ENCODE peak calls at places on chromosome 4, in seven cellular contexts. One of them, this sample, is unnamed.

GRCh38 chr4:165112258-165113156 is at the start of gene TMEM192:
- DNase-seq in stimulated activated CD4-positive, alpha-beta T cell treated with anti-CD3 and anti-CD28 coated beads, TNF-alpha, amount 100 ng/mL, for 1 hour: peak
- DNase-seq in right cardiac atrium: peak
- DNase-seq in COLO829: peak
- DNase-seq in COR-L47: peak
- DNase-seq in NCI-H82: peak
- DNase-seq in AG04450: peak
- DNase-seq in this sample: peak

GRCh38 chr4:41678086-41678485 is 70.4 kb downstream of the PHOX2B start:
- DNase-seq in AG04450: no peak
- DNase-seq in right cardiac atrium: no peak
- DNase-seq in COLO829: no peak
- DNase-seq in stimulated activated CD4-positive, alpha-beta T cell treated with anti-CD3 and anti-CD28 coated beads, TNF-alpha, amount 100 ng/mL, for 1 hour: no peak
- DNase-seq in COR-L47: no peak
- DNase-seq in NCI-H82: no peak
- DNase-seq in this sample: no peak

GRCh38 chr4:113008726-113009125 is 40.7 kb upstream of the ANK2 start:
- DNase-seq in stimulated activated CD4-positive, alpha-beta T cell treated with anti-CD3 and anti-CD28 coated beads, TNF-alpha, amount 100 ng/mL, for 1 hour: no peak
- DNase-seq in COR-L47: no peak
- DNase-seq in AG04450: no peak
- DNase-seq in COLO829: no peak
- DNase-seq in right cardiac atrium: no peak
- DNase-seq in NCI-H82: no peak
- DNase-seq in this sample: no peak

GRCh38 chr4:90071289-90072235 is 55.6 kb upstream of the CCSER1 start:
- DNase-seq in NCI-H82: no peak
- DNase-seq in stimulated activated CD4-positive, alpha-beta T cell treated with anti-CD3 and anti-CD28 coated beads, TNF-alpha, amount 100 ng/mL, for 1 hour: no peak
- DNase-seq in COLO829: no peak
- DNase-seq in right cardiac atrium: no peak
- DNase-seq in AG04450: no peak
- DNase-seq in COR-L47: no peak
- DNase-seq in this sample: no peak

GRCh38 chr4:71752383-71753042 is 31.4 kb downstream of the GC start:
- DNase-seq in right cardiac atrium: no peak
- DNase-seq in AG04450: no peak
- DNase-seq in COLO829: no peak
- DNase-seq in COR-L47: no peak
- DNase-seq in stimulated activated CD4-positive, alpha-beta T cell treated with anti-CD3 and anti-CD28 coated beads, TNF-alpha, amount 100 ng/mL, for 1 hour: no peak
- DNase-seq in NCI-H82: no peak
- DNase-seq in this sample: no peak

GRCh38 chr4:24003476-24003875 is 113.6 kb upstream of the PPARGC1A start:
- DNase-seq in COLO829: no peak
- DNase-seq in AG04450: no peak
- DNase-seq in right cardiac atrium: no peak
- DNase-seq in COR-L47: no peak
- DNase-seq in stimulated activated CD4-positive, alpha-beta T cell treated with anti-CD3 and anti-CD28 coated beads, TNF-alpha, amount 100 ng/mL, for 1 hour: no peak
- DNase-seq in NCI-H82: no peak
- DNase-seq in this sample: no peak

GRCh38 chr4:100189820-100190642 is at the start of gene DDIT4L:
- DNase-seq in AG04450: no peak
- DNase-seq in right cardiac atrium: peak
- DNase-seq in stimulated activated CD4-positive, alpha-beta T cell treated with anti-CD3 and anti-CD28 coated beads, TNF-alpha, amount 100 ng/mL, for 1 hour: no peak
- DNase-seq in COR-L47: no peak
- DNase-seq in COLO829: no peak
- DNase-seq in NCI-H82: peak
- DNase-seq in this sample: no peak

GRCh38 chr4:111675746-111676145 is 469.5 kb upstream of the FAM241A start:
- DNase-seq in COLO829: no peak
- DNase-seq in right cardiac atrium: no peak
- DNase-seq in NCI-H82: no peak
- DNase-seq in AG04450: no peak
- DNase-seq in COR-L47: no peak
- DNase-seq in stimulated activated CD4-positive, alpha-beta T cell treated with anti-CD3 and anti-CD28 coated beads, TNF-alpha, amount 100 ng/mL, for 1 hour: no peak
- DNase-seq in this sample: no peak

GRCh38 chr4:52841707-52842456 is 20.2 kb upstream of the RASL11B start:
- DNase-seq in COR-L47: no peak
- DNase-seq in COLO829: peak
- DNase-seq in stimulated activated CD4-positive, alpha-beta T cell treated with anti-CD3 and anti-CD28 coated beads, TNF-alpha, amount 100 ng/mL, for 1 hour: no peak
- DNase-seq in AG04450: no peak
- DNase-seq in right cardiac atrium: peak
- DNase-seq in NCI-H82: no peak
- DNase-seq in this sample: no peak

GRCh38 chr4:63492515-63492914 is 916.7 kb downstream of the TECRL start:
- DNase-seq in NCI-H82: no peak
- DNase-seq in COLO829: no peak
- DNase-seq in COR-L47: no peak
- DNase-seq in stimulated activated CD4-positive, alpha-beta T cell treated with anti-CD3 and anti-CD28 coated beads, TNF-alpha, amount 100 ng/mL, for 1 hour: no peak
- DNase-seq in right cardiac atrium: no peak
- DNase-seq in AG04450: no peak
- DNase-seq in this sample: no peak

GRCh38 chr4:118076958-118077766 is 42.9 kb downstream of the NDST3 start:
- DNase-seq in right cardiac atrium: peak
- DNase-seq in NCI-H82: peak
- DNase-seq in AG04450: no peak
- DNase-seq in COLO829: peak
- DNase-seq in COR-L47: no peak
- DNase-seq in stimulated activated CD4-positive, alpha-beta T cell treated with anti-CD3 and anti-CD28 coated beads, TNF-alpha, amount 100 ng/mL, for 1 hour: no peak
- DNase-seq in this sample: peak

GRCh38 chr4:174156239-174156826 is 127.1 kb downstream of the FBXO8 start:
- DNase-seq in COLO829: peak
- DNase-seq in right cardiac atrium: no peak
- DNase-seq in NCI-H82: peak
- DNase-seq in COR-L47: peak
- DNase-seq in stimulated activated CD4-positive, alpha-beta T cell treated with anti-CD3 and anti-CD28 coated beads, TNF-alpha, amount 100 ng/mL, for 1 hour: no peak
- DNase-seq in AG04450: no peak
- DNase-seq in this sample: no peak

GRCh38 chr4:125280892-125281403 is 33.8 kb upstream of the FAT4 start:
- DNase-seq in COR-L47: no peak
- DNase-seq in right cardiac atrium: peak
- DNase-seq in COLO829: no peak
- DNase-seq in AG04450: no peak
- DNase-seq in stimulated activated CD4-positive, alpha-beta T cell treated with anti-CD3 and anti-CD28 coated beads, TNF-alpha, amount 100 ng/mL, for 1 hour: no peak
- DNase-seq in NCI-H82: no peak
- DNase-seq in this sample: peak

GRCh38 chr4:112726041-112726440 is 89.1 kb downstream of the LARP7 start:
- DNase-seq in COLO829: no peak
- DNase-seq in stimulated activated CD4-positive, alpha-beta T cell treated with anti-CD3 and anti-CD28 coated beads, TNF-alpha, amount 100 ng/mL, for 1 hour: no peak
- DNase-seq in COR-L47: no peak
- DNase-seq in AG04450: no peak
- DNase-seq in right cardiac atrium: no peak
- DNase-seq in NCI-H82: no peak
- DNase-seq in this sample: no peak

GRCh38 chr4:18394656-18395055 is 373.1 kb upstream of the LCORL start:
- DNase-seq in COR-L47: no peak
- DNase-seq in right cardiac atrium: no peak
- DNase-seq in AG04450: no peak
- DNase-seq in stimulated activated CD4-positive, alpha-beta T cell treated with anti-CD3 and anti-CD28 coated beads, TNF-alpha, amount 100 ng/mL, for 1 hour: no peak
- DNase-seq in NCI-H82: no peak
- DNase-seq in COLO829: no peak
- DNase-seq in this sample: no peak

GRCh38 chr4:146458594-146458993 is 63.1 kb downstream of the SLC10A7 start:
- DNase-seq in right cardiac atrium: no peak
- DNase-seq in AG04450: no peak
- DNase-seq in COLO829: no peak
- DNase-seq in NCI-H82: no peak
- DNase-seq in stimulated activated CD4-positive, alpha-beta T cell treated with anti-CD3 and anti-CD28 coated beads, TNF-alpha, amount 100 ng/mL, for 1 hour: no peak
- DNase-seq in COR-L47: no peak
- DNase-seq in this sample: no peak

GRCh38 chr4:184471872-184472539 is 2.3 kb downstream of the IRF2 start:
- DNase-seq in stimulated activated CD4-positive, alpha-beta T cell treated with anti-CD3 and anti-CD28 coated beads, TNF-alpha, amount 100 ng/mL, for 1 hour: no peak
- DNase-seq in COLO829: no peak
- DNase-seq in NCI-H82: no peak
- DNase-seq in COR-L47: no peak
- DNase-seq in right cardiac atrium: no peak
- DNase-seq in AG04450: no peak
- DNase-seq in this sample: no peak

This sample was measured in chondrocyte.